ENCODE peak calls at places on chromosomes 7 and 10, in five cellular contexts. F is AG10803; U is CD8-positive, alpha-beta T cell; E is NB4; S is AG09309. R is an unnamed sample.

GRCh38 chr10:130660266-130660665 is 524.1 kb downstream of the GLRX3 start:
- DNase-seq in E (no peak), U (no peak), S (no peak), F (no peak), R (no peak)

GRCh38 chr7:154633641-154634040 is 369.3 kb downstream of the PAXIP1 start:
- DNase-seq in S (no peak), E (no peak), F (no peak), U (no peak), R (no peak)

GRCh38 chr7:139118234-139118802 is 8.8 kb upstream of the ZC3HAV1 start:
- DNase-seq in S (no peak), F (peak; percentile 20), U (no peak), E (peak; percentile 73), R (peak; percentile 79)

GRCh38 chr7:120991133-120991532 is 2.6 kb downstream of the CPED1 start:
- DNase-seq in S (no peak), F (no peak), E (no peak), U (no peak), R (no peak)

GRCh38 chr10:18472977-18473376 is 178.4 kb downstream of the NSUN6 start:
- DNase-seq in F (no peak), S (no peak), E (peak; percentile 1), U (no peak), R (no peak)

GRCh38 chr10:24617771-24618396 is 105.8 kb downstream of the ARHGAP21 start:
- DNase-seq in F (peak; percentile 41), E (peak; percentile 51), U (peak; percentile 50), S (no peak), R (peak; percentile 12)

GRCh38 chr7:124724079-124724478 is 41.5 kb downstream of the GPR37 start:
- DNase-seq in E (no peak), U (no peak), F (no peak), S (no peak), R (no peak)

GRCh38 chr7:40647719-40648118 is 512.9 kb downstream of the SUGCT start:
- DNase-seq in S (peak; percentile 16), F (peak; percentile 10), E (no peak), U (no peak), R (no peak)

GRCh38 chr10:90602815-90603600 is 254.8 kb downstream of the HTR7 start:
- DNase-seq in S (no peak), F (peak; percentile 34), U (no peak), E (no peak), R (no peak)

GRCh38 chr10:129786216-129786615 is 177.9 kb downstream of the EBF3 start:
- DNase-seq in F (no peak), E (no peak), S (no peak), U (no peak), R (no peak)

GRCh38 chr7:5177060-5177459 is 13.0 kb upstream of the WIPI2 start:
- DNase-seq in E (no peak), U (no peak), F (peak; percentile 74), S (peak; percentile 25), R (no peak)

GRCh38 chr10:21499580-21499909 is 25.9 kb downstream of the SKIDA1 start:
- DNase-seq in S (no peak), E (no peak), U (no peak), F (no peak), R (no peak)

GRCh38 chr7:116525298-116525912 is 569 bp downstream of the CAV1 start:
- DNase-seq in S (no peak), U (peak; percentile 28), E (no peak), F (no peak), R (no peak)

GRCh38 chr7:77537136-77537594 is at the start of gene PTPN12:
- DNase-seq in S (no peak), E (no peak), U (no peak), F (no peak), R (no peak)

GRCh38 chr10:121974535-121975294 is at the start of gene NSMCE4A:
- DNase-seq in E (peak; percentile 90), U (peak; percentile 68), F (peak; percentile 69), S (no peak), R (peak; percentile 42)

GRCh38 chr10:50740351-50740688 is 584 bp downstream of the ASAH2B start:
- DNase-seq in U (peak; percentile 16), F (peak; percentile 70), S (peak; percentile 52), E (no peak), R (no peak)
- H3K4me3 ChIP-seq in U (peak overlapping the region; percentile 69), F (peak overlapping the region; percentile 88), S (peak overlapping the region; percentile 83), E (no peak overlapping the region), R (peak overlapping the region; percentile 66)

GRCh38 chr10:100482834-100483185 is 20.0 kb downstream of the WNT8B start:
- DNase-seq in F (no peak), U (no peak), E (no peak), S (no peak), R (no peak)
- TF ChIP-seq CTCF in F (no peak), U (peak; percentile 21), E (no peak), S (no peak), R (no peak)

GRCh38 chr10:112953760-112954159 is 3.7 kb downstream of the TCF7L2 start:
- DNase-seq in S (no peak), E (no peak), U (no peak), F (peak; percentile 72), R (no peak)

GRCh38 chr10:112957589-112958202 is 7.6 kb downstream of the TCF7L2 start:
- DNase-seq in U (no peak), F (no peak), S (no peak), E (no peak), R (no peak)

GRCh38 chr10:112956631-112957350 is 6.7 kb downstream of the TCF7L2 start:
- DNase-seq in S (no peak), U (no peak), E (no peak), F (no peak), R (no peak)

GRCh38 chr10:112954974-112955735 is 5.1 kb downstream of the TCF7L2 start:
- DNase-seq in F (no peak), S (no peak), E (no peak), U (no peak), R (no peak)

GRCh38 chr10:112955736-112956421 is 5.8 kb downstream of the TCF7L2 start:
- DNase-seq in U (no peak), F (peak; percentile 92), E (no peak), S (peak; percentile 73), R (no peak)
- H3K4me3 ChIP-seq in U (no peak overlapping the region), F (peak overlapping the region; percentile 90), E (no peak overlapping the region), S (peak overlapping the region; percentile 17), R (no peak overlapping the region)

DNA sequence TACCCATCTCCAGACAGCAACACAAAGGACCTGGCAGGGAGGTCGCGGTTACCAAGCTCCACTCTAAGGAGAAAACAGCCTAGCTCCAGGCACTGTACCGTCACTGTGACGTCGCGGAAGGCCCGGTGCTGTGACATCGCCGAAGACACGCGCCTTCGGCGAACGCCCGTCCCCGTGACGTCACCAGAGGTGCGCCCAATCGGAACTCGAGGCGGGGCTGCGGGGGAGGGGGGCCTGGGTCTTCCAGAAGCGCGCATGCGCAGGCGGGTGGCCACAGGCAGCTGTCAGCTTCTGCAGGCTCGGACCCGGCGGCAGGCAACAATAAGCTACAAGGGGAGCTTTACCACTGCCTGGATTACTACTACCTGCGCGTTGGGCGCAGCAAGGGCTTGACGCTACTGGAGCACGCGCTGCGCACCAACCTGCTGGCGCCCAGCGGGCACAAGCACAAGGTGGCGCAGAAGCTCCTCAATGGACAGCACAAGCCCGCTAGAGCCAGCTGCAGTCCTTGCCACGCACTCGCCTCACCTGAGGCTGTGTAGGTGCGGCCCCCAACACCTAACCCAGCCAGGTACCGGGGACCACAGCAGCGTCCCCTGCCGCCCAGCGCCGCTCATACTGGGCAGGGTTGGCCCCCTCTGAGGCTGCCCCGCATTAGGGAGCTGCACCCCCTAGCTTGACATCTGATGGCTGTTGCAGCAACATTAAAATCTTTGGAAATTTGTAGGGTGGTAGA is 208.4 kb downstream of the TPST1 start:
- DNase-seq in E (peak; percentile 43), U (peak; percentile 88), S (no peak), F (peak; percentile 37), R (peak; percentile 21)
- TF ChIP-seq CTCF in E (no peak), U (peak; percentile 50), S (peak; percentile 16), F (peak; percentile 35), R (peak; percentile 49)